ENCODE peak calls at places on chromosomes 4 and X, in six cellular contexts. K, F, J, R, B and M are unnamed samples.

GRCh38 chr4:87151730-87152129 is 68.7 kb downstream of the KLHL8 start:
- DNase-seq in J (no peak), R (no peak), B (no peak), K (no peak), F (no peak), M (no peak)

GRCh38 chrX:5528057-5528456 is 700.6 kb downstream of the NLGN4X start:
- DNase-seq in K (no peak), J (no peak), R (no peak), F (no peak), B (no peak), M (no peak)

GRCh38 chr4:14348506-14348905 is 653.8 kb upstream of the CPEB2 start:
- DNase-seq in J (no peak), K (no peak), F (no peak), R (no peak), B (no peak), M (no peak)

GRCh38 chrX:11787564-11787963 is 29.5 kb downstream of the MSL3 start:
- DNase-seq in F (peak), J (peak), K (peak), B (peak), R (peak), M (no peak)

GRCh38 chr4:37477126-37477525 is 209.1 kb downstream of the RELL1 start:
- DNase-seq in J (no peak), R (no peak), K (no peak), B (no peak), F (no peak), M (no peak)

GRCh38 chrX:9134341-9134740 is 100.4 kb upstream of the FAM9B start:
- DNase-seq in R (no peak), F (no peak), J (no peak), B (no peak), K (no peak), M (no peak)

GRCh38 chr4:102778720-102779119 is 18.0 kb upstream of the MANBA start:
- DNase-seq in F (no peak), B (no peak), J (no peak), K (no peak), R (no peak), M (no peak)

GRCh38 chrX:68703849-68704248 is 56.4 kb downstream of the STARD8 start:
- DNase-seq in F (no peak), R (no peak), K (no peak), B (no peak), J (no peak), M (no peak)

GRCh38 chr4:75919914-75920313 is 17.7 kb upstream of the PPEF2 start:
- DNase-seq in J (no peak), B (no peak), F (no peak), R (no peak), K (no peak), M (no peak)

GRCh38 chr4:80540785-80541469 is 205.4 kb downstream of the CFAP299 start:
- DNase-seq in K (no peak), J (no peak), R (no peak), F (no peak), B (no peak), M (no peak)

GRCh38 chr4:142818476-142818875 is 27.6 kb downstream of the INPP4B start:
- DNase-seq in K (no peak), R (no peak), J (no peak), F (no peak), B (no peak), M (no peak)

GRCh38 chr4:167339781-167340180 is 105.5 kb upstream of the SPOCK3 start:
- DNase-seq in F (no peak), B (no peak), K (no peak), R (no peak), J (no peak), M (no peak)

GRCh38 chr4:147546341-147546740 is 65.4 kb downstream of the EDNRA start:
- DNase-seq in J (no peak), R (no peak), B (no peak), K (peak), F (no peak), M (peak)

GRCh38 chr4:115548123-115548522 is 434.7 kb upstream of the NDST4 start:
- DNase-seq in F (no peak), R (no peak), K (no peak), B (no peak), J (no peak), M (no peak)

GRCh38 chr4:55517526-55518229 is 29.0 kb downstream of the CLOCK start:
- DNase-seq in B (no peak), J (no peak), R (no peak), F (no peak), K (no peak), M (no peak)

GRCh38 chr4:188432328-188432727 is 293.1 kb downstream of the TRIML1 start:
- DNase-seq in R (no peak), F (no peak), J (no peak), B (no peak), K (no peak), M (no peak)

GRCh38 chrX:103774070-103774642 is 2.5 kb upstream of the PLP1 start:
- DNase-seq in R (no peak), F (no peak), J (no peak), B (no peak), K (no peak), M (no peak)

GRCh38 chrX:140661657-140662056 is 47.9 kb upstream of the LINC00632 start:
- DNase-seq in K (no peak), R (no peak), F (no peak), B (no peak), J (no peak), M (no peak)

GRCh38 chr4:137775701-137776100 is 243.4 kb upstream of the PCDH18 start:
- DNase-seq in J (no peak), F (no peak), R (no peak), K (no peak), B (no peak), M (no peak)

GRCh38 chrX:110045421-110045820 is 42.5 kb downstream of the TMEM164 start:
- DNase-seq in J (no peak), K (no peak), R (no peak), F (no peak), B (no peak), M (no peak)

GRCh38 chr4:1201851-1202525 is 29.6 kb upstream of the SPON2 start:
- DNase-seq in J (peak), B (peak), F (peak), K (peak), R (no peak), M (no peak)

GRCh38 chr4:97987019-97987648 is 156.1 kb downstream of the STPG2 start:
- DNase-seq in F (no peak), B (no peak), R (no peak), J (no peak), K (no peak), M (no peak)

GRCh38 chr4:181601118-181601517 is 642.1 kb upstream of the TENM3 start:
- DNase-seq in J (no peak), F (no peak), R (no peak), B (no peak), K (no peak), M (no peak)

GRCh38 chrX:72247206-72247944 is 8.5 kb upstream of the ERCC6L start:
- DNase-seq in J (no peak), R (no peak), K (no peak), B (no peak), F (no peak), M (no peak)

GRCh38 chrX:29257516-29257915 is 670.3 kb downstream of the IL1RAPL1 start:
- DNase-seq in R (no peak), B (no peak), F (no peak), K (peak), J (no peak), M (no peak)

GRCh38 chrX:135688137-135688536 is 25.3 kb upstream of the CT45A1 start:
- DNase-seq in K (no peak), J (no peak), B (peak), F (peak), R (peak), M (no peak)

GRCh38 chr4:184955636-184956035 is 62.7 kb upstream of the HELT start:
- DNase-seq in R (no peak), B (no peak), J (no peak), K (no peak), F (no peak), M (no peak)

GRCh38 chr4:169439244-169439643 is 168.5 kb upstream of the SH3RF1 start:
- DNase-seq in F (no peak), K (no peak), J (no peak), R (no peak), B (no peak), M (no peak)

GRCh38 chrX:50736651-50737050 is 77.3 kb downstream of the SHROOM4 start:
- DNase-seq in F (no peak), B (no peak), J (no peak), K (no peak), R (no peak), M (no peak)

GRCh38 chrX:113741744-113742143 is 842.1 kb upstream of the HTR2C start:
- DNase-seq in J (no peak), R (peak), B (no peak), F (no peak), K (no peak), M (no peak)

GRCh38 chr4:58214376-58214775 is 1104.2 kb upstream of the IGFBP7 start:
- DNase-seq in B (no peak), J (no peak), K (no peak), F (peak), R (no peak), M (no peak)

GRCh38 chrX:18883961-18884765 is 99.8 kb downstream of the PHKA2 start:
- DNase-seq in F (no peak), R (no peak), K (no peak), B (no peak), J (no peak), M (no peak)

GRCh38 chr4:38757945-38758344 is 24.8 kb downstream of the TLR10 start:
- DNase-seq in B (peak), R (no peak), F (peak), K (no peak), J (no peak), M (no peak)

GRCh38 chr4:159239534-159239933 is 136.7 kb downstream of the RAPGEF2 start:
- DNase-seq in J (no peak), R (no peak), B (no peak), K (no peak), F (no peak), M (no peak)

GRCh38 chrX:43840265-43840664 is 42.0 kb downstream of the MAOB start:
- DNase-seq in B (no peak), K (no peak), J (no peak), R (no peak), F (no peak), M (no peak)